ENCODE peak calls at places on chromosome 22, in four cellular contexts. A, T, C and J are unnamed samples.

GRCh38 chr22:31987180-31987579 is 42.8 kb downstream of the YWHAH start:
- DNase-seq in A (no peak), T (peak; percentile 4), C (no peak), J (no peak)

GRCh38 chr22:42621505-42622002 is 6.9 kb upstream of the POLDIP3 start:
- DNase-seq in A (peak; percentile 51), T (no peak), C (peak; percentile 64), J (no peak)

GRCh38 chr22:46070722-46071450 is 79.4 kb upstream of the PPARA start:
- DNase-seq in A (no peak), T (peak; percentile 81), C (peak; percentile 63), J (no peak)

GRCh38 chr22:29872145-29872893 is 10.7 kb upstream of the MTMR3 start:
- DNase-seq in A (no peak), T (no peak), C (no peak), J (no peak)

GRCh38 chr22:47168441-47168840 is 406.0 kb downstream of the TBC1D22A start:
- DNase-seq in A (no peak), T (peak; percentile 40), C (no peak), J (no peak)

GRCh38 chr22:30994960-30995359 is 25.9 kb downstream of the TUG1 start:
- DNase-seq in A (no peak), T (no peak), C (no peak), J (no peak)

GRCh38 chr22:18152519-18152918 is 2.5 kb downstream of the USP18 start:
- DNase-seq in A (no peak), T (no peak), C (no peak), J (no peak)

GRCh38 chr22:48786679-48786996 is 1041.0 kb downstream of the BRD1 start:
- DNase-seq in A (no peak), T (peak; percentile 33), C (no peak), J (no peak)

GRCh38 chr22:31695423-31695822 is 33.4 kb upstream of the PISD start:
- DNase-seq in A (no peak), T (no peak), C (no peak), J (no peak)

GRCh38 chr22:46842606-46843005 is 80.2 kb downstream of the TBC1D22A start:
- DNase-seq in A (no peak), T (peak; percentile 76), C (no peak), J (no peak)

GRCh38 chr22:44755418-44755817 is 3.0 kb downstream of the ARHGAP8 start:
- DNase-seq in A (no peak), T (no peak), C (no peak), J (no peak)

DNA sequence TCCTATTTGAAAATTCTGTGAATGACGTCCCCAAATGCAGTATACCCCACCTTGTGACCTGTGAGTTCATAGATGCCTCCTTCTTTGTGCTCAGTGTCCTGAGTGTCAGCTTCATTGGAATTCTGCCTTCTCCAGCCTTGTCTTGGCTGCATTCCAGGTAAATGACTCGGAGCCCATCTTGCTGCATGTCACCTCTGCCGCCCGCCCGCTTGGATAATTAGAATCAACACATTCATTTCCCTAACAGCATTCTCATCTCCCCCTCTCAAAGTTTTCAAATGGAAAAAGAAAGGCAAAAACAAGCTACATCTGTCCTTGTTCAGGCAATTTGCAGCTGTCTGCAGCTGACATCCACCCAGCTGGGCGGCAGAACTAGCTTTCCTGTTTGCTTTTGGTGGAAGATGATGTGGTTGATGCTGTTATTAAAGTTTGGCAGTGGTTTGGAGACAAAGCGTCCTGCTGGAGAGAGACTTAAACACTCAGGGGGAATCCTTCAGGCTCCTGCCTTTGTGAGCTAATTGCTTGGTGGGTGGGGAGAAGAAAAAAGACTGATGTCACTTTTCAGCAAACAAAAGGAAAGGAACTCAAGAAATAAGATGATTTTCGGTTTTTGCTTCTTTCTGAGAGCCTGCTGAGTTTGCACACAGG is 198.8 kb upstream of the SEZ6L start:
- DNase-seq in A (no peak), T (no peak), C (no peak), J (no peak)
- H3K4me3 ChIP-seq in A (no peak overlapping the region), T (no peak overlapping the region), C (no peak overlapping the region), J (no peak overlapping the region)

GRCh38 chr22:20948989-20949388 is 18.1 kb upstream of the AIFM3 start:
- DNase-seq in A (no peak), T (no peak), C (no peak), J (no peak)
- TF ChIP-seq POLR2A in A (no peak), T (no peak), C (no peak), J (no peak)

GRCh38 chr22:36886016-36886415 is 25.2 kb downstream of the NCF4 start:
- DNase-seq in A (no peak), T (no peak), C (no peak), J (no peak)
- TF ChIP-seq CTCF in A (no peak), T (no peak), C (no peak), J (no peak)

GRCh38 chr22:26689553-26690301 is 32.3 kb downstream of the MIAT start:
- DNase-seq in A (no peak), T (no peak), C (no peak), J (no peak)
- H3K4me3 ChIP-seq in A (no peak overlapping the region), T (no peak overlapping the region), C (no peak overlapping the region), J (no peak overlapping the region)

DNA sequence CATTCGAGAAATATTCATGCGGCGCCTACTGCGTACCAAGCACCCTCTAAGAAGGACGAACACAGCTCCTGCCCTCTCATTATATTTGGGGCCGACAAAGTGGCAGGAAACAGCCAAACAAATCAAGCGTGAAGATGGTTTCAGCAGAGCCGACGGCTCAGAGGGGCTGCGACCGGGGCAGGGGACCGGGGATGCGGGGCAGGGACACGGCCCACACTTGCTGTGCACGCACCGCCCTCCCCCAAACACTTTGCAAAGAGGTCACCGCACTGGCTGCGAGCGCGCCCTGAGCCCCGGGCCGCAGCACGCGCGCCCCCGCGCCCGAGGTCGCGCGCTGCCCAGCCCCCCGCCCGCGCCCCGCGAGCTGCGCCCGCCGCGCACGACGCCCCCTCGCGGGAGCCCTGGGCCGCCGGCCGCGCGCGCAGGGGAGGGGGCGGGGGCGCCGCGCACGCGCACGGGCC is 255 bp upstream of the SYNGR1 start:
- DNase-seq in A (no peak), T (no peak), C (no peak), J (no peak)
- TF ChIP-seq POLR2A in A (no peak), T (no peak), C (peak; percentile 23), J (no peak)

GRCh38 chr22:35684270-35684700 is 33.4 kb upstream of the APOL5 start:
- DNase-seq in A (peak; percentile 35), T (no peak), C (peak; percentile 25), J (no peak)
- TF ChIP-seq CTCF in A (no peak), T (no peak), C (no peak), J (no peak)